ENCODE peak calls at places on chromosome 4, in four cellular contexts. T, Z, H and V are unnamed samples.

GRCh38 chr4:173448919-173449641 is 50.2 kb upstream of the SCRG1 start:
- DNase-seq in T (no peak), Z (no peak), H (no peak), V (no peak)

GRCh38 chr4:181502611-181503010 is 740.6 kb upstream of the TENM3 start:
- DNase-seq in T (no peak), Z (no peak), H (no peak), V (no peak)

GRCh38 chr4:19936471-19936870 is 315.2 kb upstream of the SLIT2 start:
- DNase-seq in T (no peak), Z (no peak), H (no peak), V (no peak)

GRCh38 chr4:47010347-47011188 is 17.2 kb upstream of the GABRA4 start:
- DNase-seq in T (no peak), Z (no peak), H (peak; percentile 5), V (no peak)

GRCh38 chr4:128468485-128468989 is 180.9 kb upstream of the PGRMC2 start:
- DNase-seq in T (no peak), Z (peak; percentile 67), H (no peak), V (peak; percentile 88)

GRCh38 chr4:118033148-118034060 is 882 bp upstream of the NDST3 start:
- DNase-seq in T (peak; percentile 86), Z (peak; percentile 69), H (no peak), V (peak; percentile 66)

GRCh38 chr4:123397276-123398150 is 918 bp downstream of the SPRY1 start:
- DNase-seq in T (peak; percentile 83), Z (peak; percentile 64), H (peak; percentile 30), V (peak; percentile 73)

GRCh38 chr4:37317104-37317643 is 72.6 kb downstream of the NWD2 start:
- DNase-seq in T (peak; percentile 17), Z (no peak), H (no peak), V (no peak)

GRCh38 chr4:182465979-182466378 is 222.8 kb downstream of the TENM3 start:
- DNase-seq in T (no peak), Z (no peak), H (no peak), V (no peak)

GRCh38 chr4:183492791-183493221 is 12.1 kb upstream of the ING2 start:
- DNase-seq in T (no peak), Z (no peak), H (no peak), V (no peak)

GRCh38 chr4:66294626-66295025 is 624.3 kb upstream of the EPHA5 start:
- DNase-seq in T (no peak), Z (no peak), H (no peak), V (no peak)

GRCh38 chr4:183098080-183098722 is 856 bp upstream of the WWC2 start:
- DNase-seq in T (peak; percentile 66), Z (peak; percentile 43), H (no peak), V (peak; percentile 60)

GRCh38 chr4:24105183-24106039 is 215.6 kb upstream of the PPARGC1A start:
- DNase-seq in T (no peak), Z (no peak), H (no peak), V (no peak)

GRCh38 chr4:120839974-120840751 is 82.4 kb downstream of the PRDM5 start:
- DNase-seq in T (no peak), Z (no peak), H (no peak), V (no peak)

GRCh38 chr4:137359691-137360315 is 172.5 kb downstream of the PCDH18 start:
- DNase-seq in T (no peak), Z (no peak), H (no peak), V (no peak)

GRCh38 chr4:24537025-24537424 is 47.3 kb downstream of the DHX15 start:
- DNase-seq in T (no peak), Z (no peak), H (no peak), V (no peak)

GRCh38 chr4:25258980-25259578 is 25.2 kb downstream of the PI4K2B start:
- DNase-seq in T (no peak), Z (no peak), H (no peak), V (no peak)

GRCh38 chr4:186840222-186840701 is 116.6 kb upstream of the FAT1 start:
- DNase-seq in T (no peak), Z (peak; percentile 30), H (no peak), V (no peak)

GRCh38 chr4:12993923-12994322 is 490.2 kb downstream of the RAB28 start:
- DNase-seq in T (peak; percentile 48), Z (no peak), H (no peak), V (no peak)

GRCh38 chr4:141021397-141022194 is 111.7 kb downstream of the RNF150 start:
- DNase-seq in T (no peak), Z (no peak), H (no peak), V (no peak)

GRCh38 chr4:116082808-116083366 is 969.5 kb upstream of the NDST4 start:
- DNase-seq in T (no peak), Z (no peak), H (no peak), V (no peak)

GRCh38 chr4:40225497-40225896 is 28.7 kb downstream of the RHOH start:
- DNase-seq in T (no peak), Z (no peak), H (no peak), V (no peak)

GRCh38 chr4:53515076-53515475 is 76.2 kb downstream of the LNX1 start:
- DNase-seq in T (no peak), Z (no peak), H (no peak), V (no peak)

GRCh38 chr4:42654606-42655005 is 2.3 kb downstream of the ATP8A1 start:
- DNase-seq in T (no peak), Z (no peak), H (no peak), V (peak; percentile 40)

GRCh38 chr4:84927428-84927827 is 39.1 kb downstream of the WDFY3 start:
- DNase-seq in T (no peak), Z (no peak), H (no peak), V (no peak)

GRCh38 chr4:85741921-85742591 is 267.1 kb downstream of the ARHGAP24 start:
- DNase-seq in T (no peak), Z (no peak), H (no peak), V (peak; percentile 9)

GRCh38 chr4:77582151-77582550 is 23.5 kb upstream of the CXCL13 start:
- DNase-seq in T (no peak), Z (no peak), H (no peak), V (no peak)

GRCh38 chr4:78764498-78764961 is 11.6 kb upstream of the BMP2K start:
- DNase-seq in T (no peak), Z (no peak), H (no peak), V (no peak)

GRCh38 chr4:15906024-15906443 is 32.5 kb downstream of the FGFBP1 start:
- DNase-seq in T (peak; percentile 75), Z (peak; percentile 84), H (no peak), V (peak; percentile 44)

GRCh38 chr4:3254302-3255131 is 5.6 kb downstream of the MSANTD1 start:
- DNase-seq in T (no peak), Z (peak; percentile 5), H (no peak), V (peak; percentile 0)

GRCh38 chr4:94691552-94691951 is 66.2 kb upstream of the BMPR1B start:
- DNase-seq in T (no peak), Z (no peak), H (no peak), V (no peak)

GRCh38 chr4:176708771-176709311 is 83.9 kb downstream of the VEGFC start:
- DNase-seq in T (no peak), Z (no peak), H (no peak), V (no peak)

GRCh38 chr4:87975466-87975865 is at the start of gene SPP1:
- DNase-seq in T (peak; percentile 87), Z (no peak), H (peak; percentile 47), V (no peak)

GRCh38 chr4:47668810-47669408 is 169.0 kb downstream of the CORIN start:
- DNase-seq in T (peak; percentile 65), Z (no peak), H (peak; percentile 39), V (peak; percentile 3)

GRCh38 chr4:57691370-57691769 is 581.2 kb upstream of the IGFBP7 start:
- DNase-seq in T (no peak), Z (no peak), H (no peak), V (no peak)

DNA sequence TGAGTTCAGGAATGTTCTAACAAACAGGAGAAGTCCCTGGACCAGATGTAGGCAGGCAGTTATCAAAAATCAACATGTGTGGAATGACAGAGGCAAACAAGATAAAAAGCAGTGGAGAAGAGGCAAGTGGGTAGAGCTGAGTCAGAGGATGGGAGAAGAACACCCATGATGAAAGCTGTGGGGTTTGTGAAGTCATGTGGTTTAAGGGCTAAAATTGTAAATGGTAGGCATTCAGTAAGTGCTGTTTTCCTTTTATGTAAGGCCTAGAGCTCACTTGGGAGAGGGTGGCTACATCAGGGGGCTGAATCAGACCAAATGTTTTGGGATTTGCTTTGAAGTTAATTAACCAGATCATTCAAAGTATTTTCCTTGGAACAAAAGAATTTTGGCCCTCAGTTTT is 114.6 kb upstream of the PCDH7 start:
- DNase-seq in T (no peak), Z (no peak), H (no peak), V (no peak)
- H3K27ac ChIP-seq in T (no peak overlapping the region), Z (no peak overlapping the region), H (no peak overlapping the region), V (no peak overlapping the region)

GRCh38 chr4:113050361-113050760 is 908 bp downstream of the ANK2 start:
- DNase-seq in T (peak; percentile 61), Z (no peak), H (no peak), V (no peak)

GRCh38 chr4:113050837-113051236 is 1.4 kb downstream of the ANK2 start:
- DNase-seq in T (no peak), Z (no peak), H (no peak), V (no peak)

GRCh38 chr4:113049421-113050355 is at the start of gene ANK2:
- DNase-seq in T (peak; percentile 95), Z (no peak), H (no peak), V (no peak)

GRCh38 chr4:113052379-113052951 is 3.0 kb downstream of the ANK2 start:
- DNase-seq in T (no peak), Z (no peak), H (no peak), V (no peak)

DNA sequence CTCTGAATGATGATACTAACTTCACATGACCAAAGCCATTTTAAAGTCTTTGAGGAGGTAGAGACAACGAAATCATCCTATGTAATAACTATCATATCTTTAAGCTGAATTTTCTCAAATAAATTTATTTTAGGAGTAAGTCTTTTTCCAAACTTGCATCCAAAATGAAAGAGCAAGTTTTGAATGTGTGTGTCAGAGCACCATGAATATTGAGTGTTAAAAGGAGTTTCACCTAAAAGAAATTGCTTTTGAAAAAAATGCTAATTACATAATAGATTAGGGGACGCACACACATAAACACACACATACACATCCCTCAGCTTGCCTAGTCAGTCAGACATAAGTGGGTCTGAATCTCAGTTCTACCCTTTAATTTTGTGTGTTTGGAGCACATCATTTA is 1.9 kb downstream of the ANK2 start:
- DNase-seq in T (no peak), Z (no peak), H (no peak), V (no peak)
- H3K4me3 ChIP-seq in T (no peak overlapping the region), Z (no peak overlapping the region), H (no peak overlapping the region), V (no peak overlapping the region)

GRCh38 chr4:14084598-14084997 is 457.1 kb upstream of the BOD1L1 start:
- DNase-seq in T (peak; percentile 89), Z (no peak), H (no peak), V (no peak)
- H3K27ac ChIP-seq in T (no peak overlapping the region), Z (no peak overlapping the region), H (no peak overlapping the region), V (no peak overlapping the region)

GRCh38 chr4:142404191-142404611 is 441.9 kb downstream of the INPP4B start:
- DNase-seq in T (no peak), Z (no peak), H (no peak), V (no peak)
- H3K4me3 ChIP-seq in T (no peak overlapping the region), Z (no peak overlapping the region), H (no peak overlapping the region), V (no peak overlapping the region)

DNA sequence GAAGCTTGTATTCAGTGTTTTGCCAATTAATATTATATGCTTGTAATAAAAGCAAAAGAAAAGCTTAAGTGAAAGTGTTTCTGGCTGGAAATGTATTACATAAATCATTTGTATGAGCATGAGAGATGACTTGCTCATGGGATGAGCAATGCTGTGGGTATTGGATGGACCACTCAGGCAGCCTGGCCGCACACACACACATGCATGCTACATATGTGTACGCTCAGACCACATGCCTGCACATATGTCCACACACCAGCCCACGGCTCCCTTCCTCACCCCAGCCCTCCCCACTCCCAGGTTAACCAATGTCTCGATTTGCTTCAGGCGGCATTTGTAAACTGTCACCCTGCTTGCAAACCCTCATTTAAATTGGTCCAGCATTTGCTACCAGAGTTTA is 55.9 kb downstream of the CPLX1 start:
- DNase-seq in T (no peak), Z (no peak), H (no peak), V (no peak)
- H3K27ac ChIP-seq in T (peak overlapping the region; percentile 19), Z (no peak overlapping the region), H (no peak overlapping the region), V (no peak overlapping the region)